ENCODE peak calls at places on chromosomes 13 and 19, in five cellular contexts. J is NCI-H2029 treated with DMSO at 0.1 percent for 48 hours, P is activated T-helper 1 cell treated with Interleukin-2 at 50 U/mL for 16 hours, K is B cell, B is RPMI7951. X is an unnamed sample.

GRCh38 chr19:46413262-46414031 is at the start of gene CCDC8:
- DNase-seq in B (peak; percentile 59), P (no peak), K (no peak), J (no peak), X (no peak)

GRCh38 chr13:110170020-110170790 is 136.8 kb downstream of the COL4A1 start:
- DNase-seq in J (no peak), P (no peak), K (no peak), B (no peak), X (no peak)

GRCh38 chr13:67048084-67048792 is 181.9 kb downstream of the PCDH9 start:
- DNase-seq in P (no peak), K (no peak), B (no peak), J (no peak), X (no peak)

GRCh38 chr19:33217881-33218280 is 7.8 kb downstream of the SLC7A10 start:
- DNase-seq in P (no peak), B (no peak), J (no peak), K (no peak), X (no peak)

GRCh38 chr19:37565370-37565669 is 29.3 kb downstream of the ZNF571 start:
- DNase-seq in K (no peak), J (no peak), P (no peak), B (no peak), X (no peak)

GRCh38 chr19:33426621-33427475 is 53.3 kb downstream of the CEBPG start:
- DNase-seq in B (no peak), J (no peak), K (no peak), P (no peak), X (no peak)

GRCh38 chr19:1073956-1074511 is 7.1 kb downstream of the ARHGAP45 start:
- DNase-seq in K (no peak), P (no peak), B (no peak), J (no peak), X (no peak)

GRCh38 chr13:44389856-44390255 is 16.2 kb downstream of the SERP2 start:
- DNase-seq in K (no peak), J (no peak), P (no peak), B (no peak), X (no peak)

GRCh38 chr13:28185256-28185655 is 46.9 kb downstream of the PAN3 start:
- DNase-seq in K (no peak), J (no peak), P (no peak), B (no peak), X (no peak)

GRCh38 chr19:39916236-39916635 is 18.2 kb downstream of the FCGBP start:
- DNase-seq in J (no peak), B (no peak), P (no peak), K (no peak), X (no peak)

GRCh38 chr19:8580710-8581281 is 3.6 kb upstream of the MYO1F start:
- DNase-seq in B (peak; percentile 61), K (peak; percentile 81), J (peak; percentile 26), P (peak; percentile 77), X (peak; percentile 77)

GRCh38 chr13:30713133-30713532 is 22.2 kb upstream of the ALOX5AP start:
- DNase-seq in K (no peak), P (no peak), J (no peak), B (peak; percentile 36), X (peak; percentile 35)

GRCh38 chr19:489418-490196 is 6.7 kb upstream of the MADCAM1 start:
- DNase-seq in K (no peak), J (no peak), P (no peak), B (peak; percentile 25), X (no peak)

GRCh38 chr13:86383151-86383550 is 583.9 kb upstream of the SLITRK6 start:
- DNase-seq in K (no peak), P (no peak), J (no peak), B (no peak), X (no peak)

GRCh38 chr19:2561895-2562294 is 86.0 kb downstream of the GADD45B start:
- DNase-seq in J (no peak), B (no peak), P (peak; percentile 58), K (peak; percentile 91), X (no peak)

GRCh38 chr19:9741476-9742171 is 26.9 kb downstream of the ZNF846 start:
- DNase-seq in J (no peak), P (no peak), B (no peak), K (no peak), X (no peak)

GRCh38 chr13:26964278-26965057 is 203.9 kb upstream of the GPR12 start:
- DNase-seq in K (no peak), B (peak; percentile 49), J (peak; percentile 19), P (no peak), X (peak; percentile 84)

GRCh38 chr13:83452292-83452950 is 429.9 kb downstream of the SLITRK1 start:
- DNase-seq in B (no peak), J (no peak), K (no peak), P (no peak), X (no peak)

GRCh38 chr13:79662882-79663281 is 181.9 kb downstream of the NDFIP2 start:
- DNase-seq in K (no peak), P (no peak), J (no peak), B (peak; percentile 32), X (peak; percentile 34)

GRCh38 chr19:29771708-29772415 is 39.9 kb upstream of the CCNE1 start:
- DNase-seq in K (no peak), P (peak; percentile 10), J (no peak), B (peak; percentile 52), X (peak; percentile 51)

GRCh38 chr19:31527443-31527842 is 178.2 kb upstream of the TSHZ3 start:
- DNase-seq in K (no peak), J (no peak), B (no peak), P (no peak), X (no peak)

GRCh38 chr19:49149652-49150105 is 5.5 kb downstream of the HRC start:
- DNase-seq in B (peak; percentile 87), P (no peak), K (no peak), J (peak; percentile 41), X (peak; percentile 42)

GRCh38 chr13:28495586-28496564 is 947 bp upstream of the FLT1 start:
- DNase-seq in J (no peak), K (no peak), P (no peak), B (no peak), X (no peak)

GRCh38 chr19:45251452-45252354 is 632 bp downstream of the MARK4 start:
- DNase-seq in B (no peak), K (no peak), P (no peak), J (no peak), X (no peak)

GRCh38 chr19:48543121-48543710 is 8.8 kb upstream of the SULT2B1 start:
- DNase-seq in P (no peak), J (peak; percentile 70), K (no peak), B (peak; percentile 75), X (peak; percentile 68)

X was measured in A172.